ENCODE peak calls at places on chromosome 15, in four cellular contexts. X, A, U and Q are unnamed samples.

GRCh38 chr15:38517312-38517711 is 47.3 kb downstream of the RASGRP1 start:
- DNase-seq in X (no peak), A (no peak), U (no peak), Q (no peak)

GRCh38 chr15:78749831-78750230 is 61.4 kb downstream of the ADAMTS7 start:
- DNase-seq in X (no peak), A (no peak), U (no peak), Q (no peak)

GRCh38 chr15:88814393-88814792 is 11.2 kb downstream of the ACAN start:
- DNase-seq in X (no peak), A (no peak), U (no peak), Q (no peak)

GRCh38 chr15:78360426-78360825 is 20.3 kb downstream of the CRABP1 start:
- DNase-seq in X (no peak), A (no peak), U (no peak), Q (no peak)

GRCh38 chr15:61598655-61599054 is 369.6 kb upstream of the RORA start:
- DNase-seq in X (no peak), A (no peak), U (no peak), Q (no peak)

GRCh38 chr15:80031841-80032240 is 27.6 kb upstream of the ZFAND6 start:
- DNase-seq in X (no peak), A (no peak), U (peak; percentile 21), Q (no peak)

GRCh38 chr15:54374184-54374947 is 396.1 kb downstream of the UNC13C start:
- DNase-seq in X (no peak), A (no peak), U (no peak), Q (no peak)

GRCh38 chr15:43025150-43025549 is 80.7 kb downstream of the UBR1 start:
- DNase-seq in X (no peak), A (no peak), U (no peak), Q (no peak)

GRCh38 chr15:57418640-57419039 is 42.3 kb downstream of the CGNL1 start:
- DNase-seq in X (no peak), A (no peak), U (no peak), Q (no peak)

GRCh38 chr15:84633311-84634227 is 20.5 kb downstream of the WDR73 start:
- DNase-seq in X (peak; percentile 55), A (peak; percentile 36), U (peak; percentile 66), Q (peak; percentile 35)

GRCh38 chr15:60035344-60035743 is 31.2 kb downstream of the FOXB1 start:
- DNase-seq in X (no peak), A (no peak), U (no peak), Q (no peak)

GRCh38 chr15:74315626-74316025 is 51.8 kb downstream of the CYP11A1 start:
- DNase-seq in X (no peak), A (no peak), U (peak; percentile 65), Q (peak; percentile 59)

GRCh38 chr15:92091155-92091734 is 237.7 kb downstream of the SLCO3A1 start:
- DNase-seq in X (no peak), A (no peak), U (no peak), Q (no peak)

GRCh38 chr15:50940506-50940905 is 32.0 kb downstream of the AP4E1 start:
- DNase-seq in X (no peak), A (no peak), U (no peak), Q (no peak)

GRCh38 chr15:74390552-74391288 is 23.3 kb upstream of the CYP11A1 start:
- DNase-seq in X (no peak), A (no peak), U (no peak), Q (no peak)

GRCh38 chr15:39455502-39455991 is 125.3 kb upstream of the THBS1 start:
- DNase-seq in X (no peak), A (no peak), U (no peak), Q (no peak)

GRCh38 chr15:88688394-88688933 is 49.6 kb downstream of the ISG20 start:
- DNase-seq in X (no peak), A (no peak), U (no peak), Q (no peak)

GRCh38 chr15:90046289-90046688 is 45.2 kb downstream of the ZNF710 start:
- DNase-seq in X (no peak), A (no peak), U (no peak), Q (no peak)

GRCh38 chr15:60344987-60345386 is 52.8 kb downstream of the ANXA2 start:
- DNase-seq in X (no peak), A (no peak), U (no peak), Q (no peak)

GRCh38 chr15:78840661-78841060 is 29.4 kb upstream of the ADAMTS7 start:
- DNase-seq in X (no peak), A (no peak), U (peak; percentile 59), Q (no peak)

GRCh38 chr15:51735611-51736010 is 1.8 kb downstream of the LYSMD2 start:
- DNase-seq in X (no peak), A (no peak), U (no peak), Q (no peak)

GRCh38 chr15:45884755-45885445 is 250.1 kb downstream of the SQOR start:
- DNase-seq in X (no peak), A (no peak), U (no peak), Q (no peak)

GRCh38 chr15:42650208-42651066 is 75.0 kb downstream of the STARD9 start:
- DNase-seq in X (peak; percentile 17), A (peak; percentile 32), U (peak; percentile 68), Q (peak; percentile 27)

GRCh38 chr15:31470756-31471155 is 144.1 kb downstream of the KLF13 start:
- DNase-seq in X (no peak), A (no peak), U (no peak), Q (no peak)

GRCh38 chr15:69666921-69667811 is 214.5 kb downstream of the RPLP1 start:
- DNase-seq in X (no peak), A (no peak), U (peak; percentile 61), Q (peak; percentile 71)

GRCh38 chr15:59741274-59741906 is 52.3 kb upstream of the BNIP2 start:
- DNase-seq in X (no peak), A (no peak), U (no peak), Q (no peak)

GRCh38 chr15:94327356-94327936 is 96.1 kb downstream of the MCTP2 start:
- DNase-seq in X (no peak), A (no peak), U (peak; percentile 14), Q (no peak)

GRCh38 chr15:96701876-96702275 is 371.4 kb downstream of the NR2F2 start:
- DNase-seq in X (no peak), A (no peak), U (no peak), Q (no peak)

GRCh38 chr15:98889930-98890695 is 117.5 kb downstream of the PGPEP1L start:
- DNase-seq in X (no peak), A (no peak), U (no peak), Q (no peak)

GRCh38 chr15:85592148-85592547 is 202.6 kb downstream of the KLHL25 start:
- DNase-seq in X (no peak), A (no peak), U (no peak), Q (no peak)

GRCh38 chr15:52337198-52337853 is 41.7 kb upstream of the MYO5C start:
- DNase-seq in X (no peak), A (no peak), U (no peak), Q (no peak)